ENCODE peak calls at places on chromosomes 5 and 9, in four cellular contexts. M, C, Y and E are unnamed samples.
A peak's percentile ranks its signal among the peaks of the same experiment; 100 is the strongest.

GRCh38 chr5:612498-613424 is 621 bp downstream of the CEP72 start:
- ATAC-seq in M (peak; percentile 46), C (peak; percentile 56), Y (peak; percentile 32), E (peak; percentile 18)

GRCh38 chr5:66339896-66340295 is 195.8 kb downstream of the SREK1 start:
- ATAC-seq in M (no peak), C (no peak), Y (no peak), E (peak; percentile 36)

GRCh38 chr9:128459011-128459410 is 3.2 kb downstream of the ODF2 start:
- ATAC-seq in M (no peak), C (no peak), Y (no peak), E (no peak)

GRCh38 chr5:124922255-124922975 is 176.0 kb upstream of the ZNF608 start:
- ATAC-seq in M (no peak), C (no peak), Y (no peak), E (no peak)

GRCh38 chr5:150153957-150154617 is 1.6 kb downstream of the PDGFRB start:
- ATAC-seq in M (peak; percentile 27), C (peak; percentile 42), Y (peak; percentile 41), E (no peak)

GRCh38 chr9:123248630-123249029 is 19.8 kb downstream of the STRBP start:
- ATAC-seq in M (no peak), C (no peak), Y (peak; percentile 81), E (no peak)

GRCh38 chr5:143601917-143602333 is 198.4 kb upstream of the NR3C1 start:
- ATAC-seq in M (peak; percentile 20), C (no peak), Y (no peak), E (no peak)

GRCh38 chr9:77563205-77563604 is 84.9 kb downstream of the GNA14 start:
- ATAC-seq in M (no peak), C (no peak), Y (no peak), E (no peak)

GRCh38 chr9:2634818-2635217 is 13.2 kb downstream of the VLDLR start:
- ATAC-seq in M (no peak), C (no peak), Y (no peak), E (no peak)

GRCh38 chr9:127877566-127877998 is at the start of gene AK1:
- ATAC-seq in M (no peak), C (peak; percentile 81), Y (no peak), E (peak; percentile 79)

GRCh38 chr9:72596451-72597180 is 75.2 kb downstream of the TMC1 start:
- ATAC-seq in M (no peak), C (no peak), Y (no peak), E (no peak)

GRCh38 chr9:32524558-32525461 is 1.2 kb downstream of the RIGI start:
- ATAC-seq in M (peak; percentile 48), C (no peak), Y (peak; percentile 50), E (no peak)

GRCh38 chr9:86669442-86669841 is 277.9 kb downstream of the GAS1 start:
- ATAC-seq in M (no peak), C (no peak), Y (no peak), E (peak; percentile 69)

GRCh38 chr9:88303785-88304495 is 84.3 kb upstream of the SPIN1 start:
- ATAC-seq in M (peak; percentile 94), C (no peak), Y (peak; percentile 91), E (no peak)

GRCh38 chr5:142428036-142428772 is 103.4 kb upstream of the SPRY4 start:
- ATAC-seq in M (no peak), C (no peak), Y (no peak), E (no peak)

GRCh38 chr9:2833096-2833495 is 10.8 kb downstream of the PUM3 start:
- ATAC-seq in M (no peak), C (no peak), Y (no peak), E (no peak)

GRCh38 chr5:68515514-68515913 is 300.0 kb downstream of the PIK3R1 start:
- ATAC-seq in M (no peak), C (no peak), Y (no peak), E (no peak)

GRCh38 chr5:56432326-56432725 is 199.2 kb upstream of the ANKRD55 start:
- ATAC-seq in M (no peak), C (no peak), Y (no peak), E (no peak)

GRCh38 chr5:80867233-80867632 is 92.9 kb upstream of the RASGRF2 start:
- ATAC-seq in M (no peak), C (no peak), Y (peak; percentile 36), E (no peak)

GRCh38 chr9:124880501-124880900 is 18.6 kb downstream of the ARPC5L start:
- ATAC-seq in M (no peak), C (no peak), Y (no peak), E (no peak)

GRCh38 chr9:119036969-119037368 is 332.3 kb downstream of the BRINP1 start:
- ATAC-seq in M (no peak), C (no peak), Y (no peak), E (no peak)

GRCh38 chr9:93023521-93023815 is 35.0 kb upstream of the SUSD3 start:
- ATAC-seq in M (no peak), C (no peak), Y (no peak), E (no peak)

GRCh38 chr9:91177661-91178280 is 183.9 kb downstream of the AUH start:
- ATAC-seq in M (peak; percentile 72), C (no peak), Y (peak; percentile 73), E (no peak)

GRCh38 chr5:136080113-136080482 is 51.3 kb downstream of the TGFBI start:
- ATAC-seq in M (no peak), C (peak; percentile 1), Y (peak; percentile 24), E (peak; percentile 3)

GRCh38 chr5:79070002-79070567 is 518 bp downstream of the BHMT2 start:
- ATAC-seq in M (no peak), C (no peak), Y (no peak), E (peak; percentile 10)

GRCh38 chr9:122125891-122126331 is 32.8 kb upstream of the TTLL11 start:
- ATAC-seq in M (no peak), C (peak; percentile 18), Y (no peak), E (no peak)

GRCh38 chr9:89400398-89401116 is 82.3 kb downstream of the SECISBP2 start:
- ATAC-seq in M (no peak), C (no peak), Y (no peak), E (no peak)

GRCh38 chr5:69450116-69450515 is 35.2 kb downstream of the MARVELD2 start:
- ATAC-seq in M (no peak), C (peak; percentile 59), Y (no peak), E (no peak)

GRCh38 chr5:43677241-43677640 is 74.3 kb downstream of the NNT start:
- ATAC-seq in M (no peak), C (no peak), Y (no peak), E (no peak)